ENCODE peak calls at places on chromosomes 2 and 18, in eight cellular contexts. I is sciatic nerve; D is stimulated activated CD4-positive, alpha-beta T cell treated with anti-CD3 and anti-CD28 coated beads, Interleukin-2, amount 100 ng/mL, for 24 hours; P is fibroblast of mammary gland; F is activated CD4-positive, alpha-beta T cell treated with anti-CD3 and anti-CD28 coated beads, Interleukin-2, amount 50 U/mL, for 1 hour; Z is Calu3; L is type B pancreatic cell; R is NCI-H1436 treated with DMSO at 0.1 percent for 48 hours. O is an unnamed sample.

GRCh38 chr2:167966937-167967913 is 280.2 kb downstream of the STK39 start:
- DNase-seq in L (no peak), D (no peak), Z (no peak), R (no peak), I (no peak), F (no peak), P (peak; percentile 44), O (no peak)

GRCh38 chr2:96088340-96089335 is 27.7 kb downstream of the ADRA2B start:
- DNase-seq in R (no peak), F (no peak), P (no peak), D (no peak), L (no peak), Z (no peak), I (peak; percentile 22), O (peak; percentile 4)

GRCh38 chr2:78887436-78887835 is 138.1 kb upstream of the REG3G start:
- DNase-seq in Z (no peak), F (no peak), I (no peak), L (no peak), R (no peak), P (no peak), D (no peak), O (no peak)

GRCh38 chr2:95021847-95022246 is 3.7 kb upstream of the MAL start:
- DNase-seq in F (no peak), Z (no peak), D (no peak), R (no peak), L (no peak), P (no peak), I (no peak), O (no peak)

GRCh38 chr18:57621252-57621607 is 406 bp downstream of the NARS1 start:
- DNase-seq in R (no peak), P (no peak), D (no peak), Z (peak; percentile 12), L (no peak), I (no peak), F (no peak), O (no peak)

GRCh38 chr18:72726201-72726600 is 141.6 kb downstream of the NETO1 start:
- DNase-seq in R (no peak), D (no peak), I (no peak), F (no peak), L (no peak), Z (no peak), P (no peak), O (no peak)

GRCh38 chr18:317618-318017 is 49.8 kb upstream of the THOC1 start:
- DNase-seq in Z (no peak), P (no peak), R (no peak), L (no peak), D (no peak), I (no peak), F (no peak), O (no peak)

GRCh38 chr2:218002792-218003191 is at the start of gene TNS1:
- DNase-seq in D (no peak), L (no peak), R (no peak), I (peak; percentile 79), P (peak; percentile 76), Z (no peak), F (no peak), O (no peak)

GRCh38 chr2:239429473-239430350 is 28.9 kb upstream of the HDAC4 start:
- DNase-seq in P (peak; percentile 68), D (no peak), R (no peak), Z (no peak), F (no peak), I (no peak), L (no peak), O (no peak)